ENCODE peak calls at places on chromosome 6, in nine cellular contexts. One of them, this sample, is unnamed.

GRCh38 chr6:33314943-33315752 is 1.3 kb upstream of the TAPBP start:
- DNase-seq in spleen: peak; percentile 89
- DNase-seq in HT1080: no peak
- DNase-seq in right cardiac atrium: peak; percentile 82
- DNase-seq in MV-4-11: no peak
- DNase-seq in adipocyte: peak; percentile 35
- DNase-seq in T-helper 1 cell: no peak
- DNase-seq in cardiac fibroblast: peak; percentile 25
- DNase-seq in effector CD4-positive, alpha-beta T cell: no peak
- DNase-seq in this sample: peak; percentile 67

GRCh38 chr6:164085552-164086325 is 671.2 kb downstream of the QKI start:
- DNase-seq in spleen: peak; percentile 76
- DNase-seq in HT1080: peak; percentile 64
- DNase-seq in right cardiac atrium: peak; percentile 96
- DNase-seq in MV-4-11: no peak
- DNase-seq in adipocyte: no peak
- DNase-seq in T-helper 1 cell: no peak
- DNase-seq in cardiac fibroblast: peak; percentile 94
- DNase-seq in effector CD4-positive, alpha-beta T cell: no peak
- DNase-seq in this sample: no peak

GRCh38 chr6:33112148-33112547 is 36.4 kb downstream of the HLA-DPB1 start:
- DNase-seq in spleen: no peak
- DNase-seq in HT1080: peak; percentile 55
- DNase-seq in right cardiac atrium: no peak
- DNase-seq in MV-4-11: peak; percentile 68
- DNase-seq in adipocyte: peak; percentile 69
- DNase-seq in T-helper 1 cell: peak; percentile 53
- DNase-seq in cardiac fibroblast: peak; percentile 49
- DNase-seq in effector CD4-positive, alpha-beta T cell: peak; percentile 18
- DNase-seq in this sample: no peak

GRCh38 chr6:16486661-16487060 is 248.3 kb downstream of the GMPR start:
- DNase-seq in spleen: no peak
- DNase-seq in HT1080: no peak
- DNase-seq in right cardiac atrium: no peak
- DNase-seq in MV-4-11: no peak
- DNase-seq in adipocyte: no peak
- DNase-seq in T-helper 1 cell: peak; percentile 45
- DNase-seq in cardiac fibroblast: no peak
- DNase-seq in effector CD4-positive, alpha-beta T cell: peak; percentile 33
- DNase-seq in this sample: no peak

GRCh38 chr6:69705954-69706353 is 90.9 kb downstream of the LMBRD1 start:
- DNase-seq in spleen: no peak
- DNase-seq in HT1080: no peak
- DNase-seq in right cardiac atrium: no peak
- DNase-seq in MV-4-11: no peak
- DNase-seq in adipocyte: no peak
- DNase-seq in T-helper 1 cell: no peak
- DNase-seq in cardiac fibroblast: no peak
- DNase-seq in effector CD4-positive, alpha-beta T cell: no peak
- DNase-seq in this sample: no peak

GRCh38 chr6:47083586-47084047 is 41.5 kb upstream of the ADGRF1 start:
- DNase-seq in spleen: peak; percentile 82
- DNase-seq in HT1080: peak; percentile 57
- DNase-seq in right cardiac atrium: peak; percentile 96
- DNase-seq in MV-4-11: peak; percentile 51
- DNase-seq in adipocyte: peak; percentile 94
- DNase-seq in T-helper 1 cell: no peak
- DNase-seq in cardiac fibroblast: peak; percentile 99
- DNase-seq in effector CD4-positive, alpha-beta T cell: no peak
- DNase-seq in this sample: peak; percentile 47

GRCh38 chr6:125913864-125914351 is 42.7 kb upstream of the HINT3 start:
- DNase-seq in spleen: no peak
- DNase-seq in HT1080: peak; percentile 81
- DNase-seq in right cardiac atrium: no peak
- DNase-seq in MV-4-11: peak; percentile 60
- DNase-seq in adipocyte: peak; percentile 96
- DNase-seq in T-helper 1 cell: no peak
- DNase-seq in cardiac fibroblast: peak; percentile 87
- DNase-seq in effector CD4-positive, alpha-beta T cell: no peak
- DNase-seq in this sample: no peak

GRCh38 chr6:11033825-11034224 is 10.3 kb downstream of the ELOVL2 start:
- DNase-seq in spleen: no peak
- DNase-seq in HT1080: peak; percentile 69
- DNase-seq in right cardiac atrium: no peak
- DNase-seq in MV-4-11: no peak
- DNase-seq in adipocyte: peak; percentile 56
- DNase-seq in T-helper 1 cell: no peak
- DNase-seq in cardiac fibroblast: peak; percentile 54
- DNase-seq in effector CD4-positive, alpha-beta T cell: no peak
- DNase-seq in this sample: no peak

GRCh38 chr6:139588076-139588639 is 213.7 kb upstream of the CITED2 start:
- DNase-seq in spleen: no peak
- DNase-seq in HT1080: peak; percentile 66
- DNase-seq in right cardiac atrium: no peak
- DNase-seq in MV-4-11: no peak
- DNase-seq in adipocyte: peak; percentile 37
- DNase-seq in T-helper 1 cell: no peak
- DNase-seq in cardiac fibroblast: peak; percentile 53
- DNase-seq in effector CD4-positive, alpha-beta T cell: no peak
- DNase-seq in this sample: peak; percentile 84

GRCh38 chr6:1385129-1386042 is 4.0 kb upstream of the FOXF2 start:
- DNase-seq in spleen: no peak
- DNase-seq in HT1080: no peak
- DNase-seq in right cardiac atrium: no peak
- DNase-seq in MV-4-11: no peak
- DNase-seq in adipocyte: no peak
- DNase-seq in T-helper 1 cell: no peak
- DNase-seq in cardiac fibroblast: no peak
- DNase-seq in effector CD4-positive, alpha-beta T cell: no peak
- DNase-seq in this sample: no peak

GRCh38 chr6:20416063-20416454 is 14.4 kb downstream of the E2F3 start:
- DNase-seq in spleen: no peak
- DNase-seq in HT1080: no peak
- DNase-seq in right cardiac atrium: no peak
- DNase-seq in MV-4-11: no peak
- DNase-seq in adipocyte: no peak
- DNase-seq in T-helper 1 cell: no peak
- DNase-seq in cardiac fibroblast: no peak
- DNase-seq in effector CD4-positive, alpha-beta T cell: no peak
- DNase-seq in this sample: no peak

GRCh38 chr6:138996524-138996923 is 8.5 kb upstream of the REPS1 start:
- DNase-seq in spleen: no peak
- DNase-seq in HT1080: no peak
- DNase-seq in right cardiac atrium: no peak
- DNase-seq in MV-4-11: no peak
- DNase-seq in adipocyte: peak; percentile 55
- DNase-seq in T-helper 1 cell: no peak
- DNase-seq in cardiac fibroblast: peak; percentile 62
- DNase-seq in effector CD4-positive, alpha-beta T cell: no peak
- DNase-seq in this sample: no peak

GRCh38 chr6:48985025-48985424 is 478.0 kb downstream of the MMUT start:
- DNase-seq in spleen: no peak
- DNase-seq in HT1080: peak; percentile 68
- DNase-seq in right cardiac atrium: no peak
- DNase-seq in MV-4-11: no peak
- DNase-seq in adipocyte: peak; percentile 2
- DNase-seq in T-helper 1 cell: no peak
- DNase-seq in cardiac fibroblast: no peak
- DNase-seq in effector CD4-positive, alpha-beta T cell: no peak
- DNase-seq in this sample: no peak

GRCh38 chr6:107800564-107801164 is 23.4 kb downstream of the SCML4 start:
- DNase-seq in spleen: no peak
- DNase-seq in HT1080: no peak
- DNase-seq in right cardiac atrium: no peak
- DNase-seq in MV-4-11: no peak
- DNase-seq in adipocyte: no peak
- DNase-seq in T-helper 1 cell: no peak
- DNase-seq in cardiac fibroblast: peak; percentile 18
- DNase-seq in effector CD4-positive, alpha-beta T cell: no peak
- DNase-seq in this sample: no peak

GRCh38 chr6:53026526-53026925 is 31.4 kb upstream of the GSTA4 start:
- DNase-seq in spleen: no peak
- DNase-seq in HT1080: no peak
- DNase-seq in right cardiac atrium: no peak
- DNase-seq in MV-4-11: no peak
- DNase-seq in adipocyte: no peak
- DNase-seq in T-helper 1 cell: no peak
- DNase-seq in cardiac fibroblast: no peak
- DNase-seq in effector CD4-positive, alpha-beta T cell: no peak
- DNase-seq in this sample: no peak

GRCh38 chr6:141488466-141488865 is 644.3 kb upstream of the GJE1 start:
- DNase-seq in spleen: no peak
- DNase-seq in HT1080: no peak
- DNase-seq in right cardiac atrium: no peak
- DNase-seq in MV-4-11: peak; percentile 70
- DNase-seq in adipocyte: no peak
- DNase-seq in T-helper 1 cell: peak; percentile 2
- DNase-seq in cardiac fibroblast: no peak
- DNase-seq in effector CD4-positive, alpha-beta T cell: no peak
- DNase-seq in this sample: peak; percentile 57

GRCh38 chr6:56223995-56224394 is 23.4 kb downstream of the COL21A1 start:
- DNase-seq in spleen: no peak
- DNase-seq in HT1080: peak; percentile 81
- DNase-seq in right cardiac atrium: no peak
- DNase-seq in MV-4-11: no peak
- DNase-seq in adipocyte: peak; percentile 35
- DNase-seq in T-helper 1 cell: no peak
- DNase-seq in cardiac fibroblast: no peak
- DNase-seq in effector CD4-positive, alpha-beta T cell: no peak
- DNase-seq in this sample: no peak

GRCh38 chr6:22717906-22718305 is 148.5 kb downstream of the HDGFL1 start:
- DNase-seq in spleen: no peak
- DNase-seq in HT1080: no peak
- DNase-seq in right cardiac atrium: no peak
- DNase-seq in MV-4-11: no peak
- DNase-seq in adipocyte: no peak
- DNase-seq in T-helper 1 cell: no peak
- DNase-seq in cardiac fibroblast: no peak
- DNase-seq in effector CD4-positive, alpha-beta T cell: no peak
- DNase-seq in this sample: peak; percentile 97

GRCh38 chr6:108914235-108915022 is 66.2 kb downstream of the ARMC2 start:
- DNase-seq in spleen: no peak
- DNase-seq in HT1080: peak; percentile 23
- DNase-seq in right cardiac atrium: peak; percentile 48
- DNase-seq in MV-4-11: no peak
- DNase-seq in adipocyte: no peak
- DNase-seq in T-helper 1 cell: peak; percentile 55
- DNase-seq in cardiac fibroblast: peak; percentile 21
- DNase-seq in effector CD4-positive, alpha-beta T cell: peak; percentile 28
- DNase-seq in this sample: no peak

GRCh38 chr6:116419069-116419468 is 42.1 kb upstream of the CALHM6 start:
- DNase-seq in spleen: no peak
- DNase-seq in HT1080: peak; percentile 59
- DNase-seq in right cardiac atrium: no peak
- DNase-seq in MV-4-11: no peak
- DNase-seq in adipocyte: no peak
- DNase-seq in T-helper 1 cell: no peak
- DNase-seq in cardiac fibroblast: no peak
- DNase-seq in effector CD4-positive, alpha-beta T cell: no peak
- DNase-seq in this sample: no peak

GRCh38 chr6:82589509-82590206 is 226.0 kb downstream of the TPBG start:
- DNase-seq in spleen: no peak
- DNase-seq in HT1080: peak; percentile 92
- DNase-seq in right cardiac atrium: no peak
- DNase-seq in MV-4-11: no peak
- DNase-seq in adipocyte: peak; percentile 42
- DNase-seq in T-helper 1 cell: peak; percentile 1
- DNase-seq in cardiac fibroblast: peak; percentile 47
- DNase-seq in effector CD4-positive, alpha-beta T cell: no peak
- DNase-seq in this sample: peak; percentile 58

GRCh38 chr6:13586936-13587542 is 12.6 kb downstream of the SIRT5 start:
- DNase-seq in spleen: no peak
- DNase-seq in HT1080: no peak
- DNase-seq in right cardiac atrium: no peak
- DNase-seq in MV-4-11: no peak
- DNase-seq in adipocyte: peak; percentile 7
- DNase-seq in T-helper 1 cell: no peak
- DNase-seq in cardiac fibroblast: peak; percentile 6
- DNase-seq in effector CD4-positive, alpha-beta T cell: no peak
- DNase-seq in this sample: no peak

GRCh38 chr6:90537027-90537426 is 49.8 kb downstream of the MAP3K7 start:
- DNase-seq in spleen: no peak
- DNase-seq in HT1080: no peak
- DNase-seq in right cardiac atrium: no peak
- DNase-seq in MV-4-11: peak; percentile 38
- DNase-seq in adipocyte: peak; percentile 65
- DNase-seq in T-helper 1 cell: no peak
- DNase-seq in cardiac fibroblast: peak; percentile 73
- DNase-seq in effector CD4-positive, alpha-beta T cell: no peak
- DNase-seq in this sample: no peak

GRCh38 chr6:157790548-157791160 is 32.4 kb upstream of the SNX9 start:
- DNase-seq in spleen: no peak
- DNase-seq in HT1080: no peak
- DNase-seq in right cardiac atrium: no peak
- DNase-seq in MV-4-11: no peak
- DNase-seq in adipocyte: no peak
- DNase-seq in T-helper 1 cell: no peak
- DNase-seq in cardiac fibroblast: no peak
- DNase-seq in effector CD4-positive, alpha-beta T cell: no peak
- DNase-seq in this sample: no peak

GRCh38 chr6:106913676-106914280 is 60.8 kb downstream of the CD24 start:
- DNase-seq in spleen: no peak
- DNase-seq in HT1080: no peak
- DNase-seq in right cardiac atrium: no peak
- DNase-seq in MV-4-11: no peak
- DNase-seq in adipocyte: no peak
- DNase-seq in T-helper 1 cell: no peak
- DNase-seq in cardiac fibroblast: no peak
- DNase-seq in effector CD4-positive, alpha-beta T cell: no peak
- DNase-seq in this sample: no peak

GRCh38 chr6:117396228-117396627 is 29.5 kb downstream of the ROS1 start:
- DNase-seq in spleen: no peak
- DNase-seq in HT1080: no peak
- DNase-seq in right cardiac atrium: no peak
- DNase-seq in MV-4-11: peak; percentile 27
- DNase-seq in adipocyte: no peak
- DNase-seq in T-helper 1 cell: no peak
- DNase-seq in cardiac fibroblast: no peak
- DNase-seq in effector CD4-positive, alpha-beta T cell: no peak
- DNase-seq in this sample: no peak

GRCh38 chr6:137303436-137303835 is 84.3 kb upstream of the IFNGR1 start:
- DNase-seq in spleen: no peak
- DNase-seq in HT1080: peak; percentile 8
- DNase-seq in right cardiac atrium: no peak
- DNase-seq in MV-4-11: no peak
- DNase-seq in adipocyte: no peak
- DNase-seq in T-helper 1 cell: no peak
- DNase-seq in cardiac fibroblast: no peak
- DNase-seq in effector CD4-positive, alpha-beta T cell: no peak
- DNase-seq in this sample: no peak

GRCh38 chr6:142760152-142760551 is 184.8 kb downstream of the HIVEP2 start:
- DNase-seq in spleen: no peak
- DNase-seq in HT1080: no peak
- DNase-seq in right cardiac atrium: no peak
- DNase-seq in MV-4-11: no peak
- DNase-seq in adipocyte: peak; percentile 37
- DNase-seq in T-helper 1 cell: no peak
- DNase-seq in cardiac fibroblast: peak; percentile 42
- DNase-seq in effector CD4-positive, alpha-beta T cell: no peak
- DNase-seq in this sample: no peak

This sample was measured in NCI-H748 treated with DMSO at 0.1 percent for 48 hours.